ENCODE peak calls at places on chromosome 10, in seven cellular contexts. R is CD8-positive, alpha-beta T cell; Q is colonic mucosa; I is osteoblast; S is mammary epithelial cell; U is lower lobe of right lung; C is adrenal gland. W is an unnamed sample. For H3K4me1, the result is how much of the 10 kb centered on the place peaks cover.

GRCh38 chr10:52115823-52116222 is 198.3 kb upstream of the DKK1 start:
- DNase-seq in R (no peak), Q (no peak), I (no peak), S (no peak), U (no peak), C (no peak), W (no peak)

GRCh38 chr10:27659786-27660185 is 85.8 kb downstream of the MKX start:
- DNase-seq in R (no peak), Q (no peak), I (no peak), S (no peak), U (no peak), C (no peak), W (no peak)

GRCh38 chr10:27564381-27564780 is 60.3 kb downstream of the RAB18 start:
- DNase-seq in R (no peak), Q (no peak), I (no peak), S (no peak), U (no peak), C (no peak), W (no peak)

GRCh38 chr10:33129987-33130386 is 172.0 kb upstream of the ITGB1 start:
- DNase-seq in R (no peak), Q (no peak), I (no peak), S (no peak), U (no peak), C (no peak), W (no peak)

GRCh38 chr10:73850863-73851461 is 23.4 kb downstream of the CAMK2G start:
- DNase-seq in R (no peak), Q (no peak), I (peak), S (no peak), U (peak), C (no peak), W (no peak)

GRCh38 chr10:80108576-80109239 is 23.8 kb upstream of the PLAC9 start:
- DNase-seq in R (no peak), Q (no peak), I (no peak), S (no peak), U (no peak), C (no peak), W (no peak)

GRCh38 chr10:112950714-112951348 is 784 bp downstream of the TCF7L2 start:
- DNase-seq in R (no peak), Q (peak), I (peak), S (peak), U (peak), C (peak), W (peak)

GRCh38 chr10:106078796-106079576 is 1085.5 kb downstream of the SORCS1 start:
- DNase-seq in R (no peak), Q (no peak), I (no peak), S (peak), U (no peak), C (no peak), W (no peak)

GRCh38 chr10:88979153-88979562 is 11.4 kb upstream of the FAS start:
- DNase-seq in R (no peak), Q (no peak), I (peak), S (peak), U (no peak), C (peak), W (no peak)

GRCh38 chr10:34434119-34434594 is 380.9 kb downstream of the PARD3 start:
- DNase-seq in R (no peak), Q (no peak), I (peak), S (peak), U (no peak), C (no peak), W (no peak)

GRCh38 chr10:16280595-16280994 is 156.2 kb upstream of the PTER start:
- DNase-seq in R (no peak), Q (no peak), I (no peak), S (no peak), U (no peak), C (no peak), W (no peak)

GRCh38 chr10:6647811-6648526 is 67.9 kb upstream of the PRKCQ start:
- DNase-seq in R (peak), Q (peak), I (no peak), S (peak), U (peak), C (peak), W (no peak)

GRCh38 chr10:32105782-32106382 is 49.7 kb upstream of the KIF5B start:
- DNase-seq in R (no peak), Q (peak), I (no peak), S (no peak), U (no peak), C (no peak), W (no peak)

DNA sequence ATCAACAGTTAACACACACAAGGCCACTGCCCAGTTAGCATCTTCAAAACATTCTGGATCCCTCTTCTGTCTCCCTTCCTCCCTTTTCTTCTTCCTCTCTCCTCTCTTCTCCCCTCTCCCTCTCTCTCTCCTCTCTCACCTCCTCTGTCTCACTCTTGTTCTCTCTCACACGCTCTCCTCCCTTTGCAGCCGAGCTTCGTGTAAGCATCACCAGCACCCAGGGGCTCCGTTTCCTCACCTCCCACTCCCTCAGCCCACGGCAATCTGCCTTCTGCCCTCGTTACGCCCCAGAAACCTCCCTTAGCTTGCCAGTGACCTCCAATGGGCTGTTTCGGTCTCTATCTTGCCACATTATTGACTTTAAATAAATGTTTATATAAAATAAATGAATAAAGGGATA is 147.4 kb downstream of the TEX36 start:
- DNase-seq in R (no peak), Q (no peak), I (no peak), S (no peak), U (no peak), C (no peak), W (no peak)
- H3K4me1 ChIP-seq in R (under half), Q (under half), I (under half), S (under half), U (under half), C (under half), W (under half)

GRCh38 chr10:21600804-21601512 is 66.9 kb downstream of the MLLT10 start:
- DNase-seq in R (no peak), Q (no peak), I (no peak), S (peak), U (no peak), C (no peak), W (no peak)

GRCh38 chr10:21602313-21602712 is 68.3 kb downstream of the MLLT10 start:
- DNase-seq in R (no peak), Q (no peak), I (no peak), S (no peak), U (no peak), C (no peak), W (no peak)

GRCh38 chr10:21604651-21605050 is 70.6 kb downstream of the MLLT10 start:
- DNase-seq in R (no peak), Q (no peak), I (no peak), S (no peak), U (no peak), C (no peak), W (no peak)

GRCh38 chr10:21603721-21604120 is 69.7 kb downstream of the MLLT10 start:
- DNase-seq in R (no peak), Q (no peak), I (no peak), S (no peak), U (no peak), C (no peak), W (no peak)

DNA sequence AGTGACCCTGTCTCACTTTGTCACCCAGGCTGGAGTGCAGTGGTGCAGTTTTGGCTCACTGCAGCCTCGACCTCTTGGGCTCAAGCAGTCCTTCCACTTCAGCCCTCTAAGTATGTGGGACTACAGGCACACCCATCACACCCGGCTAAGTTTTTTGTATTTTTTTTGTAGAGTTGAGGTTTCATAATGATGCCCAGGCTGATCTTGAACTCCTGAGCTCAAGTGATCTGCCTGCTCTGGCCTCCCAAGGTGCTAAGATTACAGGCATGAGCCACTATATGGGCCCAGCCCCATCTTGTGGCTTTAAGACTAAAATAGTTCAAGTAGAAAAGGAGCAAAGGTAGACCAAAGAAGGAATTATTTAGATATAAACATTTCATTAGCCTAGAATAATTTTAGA is 65.5 kb downstream of the MLLT10 start:
- DNase-seq in R (no peak), Q (no peak), I (no peak), S (no peak), U (no peak), C (no peak), W (no peak)
- H3K4me3 ChIP-seq in R (no peak), Q (no peak), I (no peak), S (no peak), U (no peak), C (no peak), W (no peak)

GRCh38 chr10:926075-926698 is 5.3 kb downstream of the LARP4B start:
- DNase-seq in R (no peak), Q (peak), I (peak), S (no peak), U (peak), C (no peak), W (no peak)
- H3K4me1 ChIP-seq in R (half or more), Q (under half), I (under half), S (under half), U (half or more), C (half or more), W (under half)

DNA sequence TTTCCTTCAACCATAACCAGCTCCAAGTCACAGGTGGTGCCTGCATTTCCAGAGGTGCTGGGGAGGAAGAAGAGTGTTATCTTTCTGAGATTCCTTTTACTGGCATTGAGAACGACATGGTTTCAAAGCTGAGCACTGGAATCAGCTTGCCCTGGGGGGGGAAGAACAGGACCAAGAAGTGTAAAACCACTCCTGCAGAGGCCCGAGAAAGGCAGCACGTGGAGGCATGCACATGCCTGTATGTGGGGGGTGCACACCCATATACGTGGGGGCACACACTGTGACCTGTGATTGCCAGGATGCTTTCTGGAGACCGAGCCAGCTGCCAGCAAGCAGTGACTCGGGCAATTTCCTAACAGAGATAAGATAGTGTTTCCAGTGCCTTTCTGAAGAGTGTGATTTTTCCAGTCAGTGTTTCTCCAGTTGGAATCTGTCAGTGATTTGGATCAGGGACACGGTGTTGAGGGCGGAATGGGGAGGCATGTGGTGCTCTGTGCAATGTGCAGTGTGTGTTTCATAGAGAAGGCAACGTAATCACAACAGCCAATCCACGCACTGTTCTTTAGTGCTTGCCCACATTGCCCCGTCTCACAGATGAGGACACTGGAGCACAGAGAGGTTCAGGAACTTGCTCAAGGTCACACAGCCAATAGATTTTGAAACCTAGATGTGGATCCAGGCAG is 4.2 kb downstream of the LRRC27 start:
- DNase-seq in R (no peak), Q (no peak), I (peak), S (no peak), U (no peak), C (no peak), W (no peak)
- H3K4me3 ChIP-seq in R (peak), Q (no peak), I (no peak), S (no peak), U (peak), C (no peak), W (no peak)

GRCh38 chr10:13023754-13024153 is 22.2 kb upstream of the CCDC3 start:
- DNase-seq in R (no peak), Q (no peak), I (no peak), S (no peak), U (no peak), C (no peak), W (no peak)
- H3K4me1 ChIP-seq in R (under half), Q (under half), I (under half), S (under half), U (under half), C (under half), W (under half)

GRCh38 chr10:100401631-100402328 is 54.7 kb downstream of the SCD start:
- DNase-seq in R (no peak), Q (no peak), I (no peak), S (no peak), U (no peak), C (no peak), W (no peak)
- H3K4me3 ChIP-seq in R (no peak), Q (no peak), I (no peak), S (no peak), U (no peak), C (no peak), W (no peak)

GRCh38 chr10:72312865-72313391 is 39.2 kb downstream of the DDIT4 start:
- DNase-seq in R (no peak), Q (no peak), I (peak), S (no peak), U (no peak), C (no peak), W (no peak)

GRCh38 chr10:72315054-72315453 is 39.7 kb downstream of the DNAJB12 start:
- DNase-seq in R (no peak), Q (peak), I (peak), S (peak), U (no peak), C (peak), W (peak)

GRCh38 chr10:72316386-72316700 is 38.4 kb downstream of the DNAJB12 start:
- DNase-seq in R (no peak), Q (no peak), I (peak), S (no peak), U (no peak), C (no peak), W (no peak)

GRCh38 chr10:72315611-72316385 is 38.9 kb downstream of the DNAJB12 start:
- DNase-seq in R (no peak), Q (peak), I (peak), S (peak), U (no peak), C (peak), W (peak)

DNA sequence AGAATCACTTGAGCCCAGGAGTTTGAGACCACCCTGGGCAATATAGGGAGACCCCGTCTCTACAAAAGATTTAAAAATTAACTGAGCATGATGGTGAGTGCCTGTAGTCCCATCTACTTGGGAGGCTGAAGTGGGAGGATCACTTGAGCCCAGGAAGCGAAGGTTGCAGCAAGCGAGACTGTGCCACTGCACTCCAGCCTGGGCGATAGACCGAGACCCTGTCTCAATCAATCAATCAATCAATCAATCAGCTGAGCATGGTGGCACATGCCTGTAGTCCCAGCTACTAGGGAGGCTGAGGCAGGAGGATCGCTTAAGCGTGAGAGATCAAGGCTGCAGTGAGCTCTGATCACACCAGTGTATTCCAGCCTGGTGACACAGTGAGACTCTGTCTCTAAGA is 40.5 kb downstream of the DNAJB12 start:
- DNase-seq in R (no peak), Q (no peak), I (no peak), S (no peak), U (no peak), C (no peak), W (no peak)
- H3K4me1 ChIP-seq in R (half or more), Q (under half), I (under half), S (half or more), U (half or more), C (half or more), W (under half)

DNA sequence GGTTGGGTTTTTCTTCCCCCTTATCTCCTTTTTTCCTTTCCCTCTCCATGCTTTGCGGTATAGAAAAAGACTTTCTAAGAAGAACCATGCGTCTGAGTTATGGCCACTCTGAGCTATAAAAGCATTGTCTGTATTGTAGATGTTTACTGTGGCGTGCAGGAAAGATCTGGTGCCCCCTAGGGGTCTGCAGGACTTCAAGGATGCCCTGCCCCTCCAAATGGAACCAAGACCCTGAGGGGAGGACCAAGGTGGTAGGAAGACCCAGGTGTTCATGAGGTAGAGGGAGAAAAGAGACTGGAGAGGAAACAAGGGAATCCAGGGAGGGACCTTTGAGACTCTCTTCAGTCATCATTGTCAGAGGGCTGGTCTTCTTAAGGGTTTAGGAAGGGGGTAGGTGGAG is 68.8 kb downstream of the CYP26A1 start:
- DNase-seq in R (no peak), Q (no peak), I (peak), S (no peak), U (no peak), C (no peak), W (no peak)
- H3K4me3 ChIP-seq in R (no peak), Q (no peak), I (no peak), S (no peak), U (no peak), C (no peak), W (no peak)

W was measured in mucosa of descending colon.